ENCODE peak calls at places on chromosomes 7 and 10, in nine cellular contexts. One of them, this sample, is unnamed.

GRCh38 chr7:156751319-156751718 is 110.7 kb downstream of the RNF32 start:
- DNase-seq in stimulated activated CD8-positive, alpha-beta memory T cell treated with anti-CD3 and anti-CD28 coated beads, Interleukin-12 subunit alpha, Interleukin-12 subunit beta, amount 100 ng/mL, for 4 hours: no peak
- DNase-seq in ureter: no peak
- DNase-seq in DMS153: no peak
- DNase-seq in RKO: peak
- DNase-seq in activated CD4-positive, alpha-beta T cell treated with anti-CD3 and anti-CD28 coated beads, Interleukin-2, amount 50 U/mL, for 1 hour: no peak
- DNase-seq in heart left ventricle: no peak
- DNase-seq in NCI-H345: no peak
- DNase-seq in left ventricle myocardium inferior: no peak
- DNase-seq in this sample: no peak

GRCh38 chr10:70940834-70941568 is 52.6 kb upstream of the PCBD1 start:
- DNase-seq in left ventricle myocardium inferior: peak
- DNase-seq in NCI-H345: peak
- DNase-seq in ureter: no peak
- DNase-seq in DMS153: peak
- DNase-seq in activated CD4-positive, alpha-beta T cell treated with anti-CD3 and anti-CD28 coated beads, Interleukin-2, amount 50 U/mL, for 1 hour: no peak
- DNase-seq in heart left ventricle: peak
- DNase-seq in stimulated activated CD8-positive, alpha-beta memory T cell treated with anti-CD3 and anti-CD28 coated beads, Interleukin-12 subunit alpha, Interleukin-12 subunit beta, amount 100 ng/mL, for 4 hours: no peak
- DNase-seq in RKO: no peak
- DNase-seq in this sample: no peak

GRCh38 chr10:118301211-118301610 is 40.9 kb downstream of the FAM204A start:
- DNase-seq in NCI-H345: no peak
- DNase-seq in DMS153: no peak
- DNase-seq in stimulated activated CD8-positive, alpha-beta memory T cell treated with anti-CD3 and anti-CD28 coated beads, Interleukin-12 subunit alpha, Interleukin-12 subunit beta, amount 100 ng/mL, for 4 hours: no peak
- DNase-seq in RKO: no peak
- DNase-seq in activated CD4-positive, alpha-beta T cell treated with anti-CD3 and anti-CD28 coated beads, Interleukin-2, amount 50 U/mL, for 1 hour: no peak
- DNase-seq in ureter: no peak
- DNase-seq in heart left ventricle: no peak
- DNase-seq in left ventricle myocardium inferior: no peak
- DNase-seq in this sample: no peak

GRCh38 chr10:124262249-124262865 is 156.4 kb downstream of the OAT start:
- DNase-seq in heart left ventricle: no peak
- DNase-seq in DMS153: no peak
- DNase-seq in activated CD4-positive, alpha-beta T cell treated with anti-CD3 and anti-CD28 coated beads, Interleukin-2, amount 50 U/mL, for 1 hour: no peak
- DNase-seq in RKO: no peak
- DNase-seq in NCI-H345: no peak
- DNase-seq in left ventricle myocardium inferior: no peak
- DNase-seq in stimulated activated CD8-positive, alpha-beta memory T cell treated with anti-CD3 and anti-CD28 coated beads, Interleukin-12 subunit alpha, Interleukin-12 subunit beta, amount 100 ng/mL, for 4 hours: no peak
- DNase-seq in ureter: no peak
- DNase-seq in this sample: no peak

GRCh38 chr10:98039690-98040381 is 9.4 kb upstream of the CRTAC1 start:
- DNase-seq in DMS153: no peak
- DNase-seq in RKO: no peak
- DNase-seq in ureter: no peak
- DNase-seq in heart left ventricle: no peak
- DNase-seq in left ventricle myocardium inferior: no peak
- DNase-seq in NCI-H345: no peak
- DNase-seq in activated CD4-positive, alpha-beta T cell treated with anti-CD3 and anti-CD28 coated beads, Interleukin-2, amount 50 U/mL, for 1 hour: no peak
- DNase-seq in stimulated activated CD8-positive, alpha-beta memory T cell treated with anti-CD3 and anti-CD28 coated beads, Interleukin-12 subunit alpha, Interleukin-12 subunit beta, amount 100 ng/mL, for 4 hours: no peak
- DNase-seq in this sample: no peak

GRCh38 chr7:98186452-98187137 is 24.6 kb upstream of the BHLHA15 start:
- DNase-seq in activated CD4-positive, alpha-beta T cell treated with anti-CD3 and anti-CD28 coated beads, Interleukin-2, amount 50 U/mL, for 1 hour: no peak
- DNase-seq in left ventricle myocardium inferior: no peak
- DNase-seq in heart left ventricle: no peak
- DNase-seq in DMS153: no peak
- DNase-seq in ureter: no peak
- DNase-seq in NCI-H345: no peak
- DNase-seq in RKO: peak
- DNase-seq in stimulated activated CD8-positive, alpha-beta memory T cell treated with anti-CD3 and anti-CD28 coated beads, Interleukin-12 subunit alpha, Interleukin-12 subunit beta, amount 100 ng/mL, for 4 hours: no peak
- DNase-seq in this sample: no peak

GRCh38 chr7:38831262-38831661 is 77.7 kb downstream of the VPS41 start:
- DNase-seq in RKO: no peak
- DNase-seq in DMS153: no peak
- DNase-seq in activated CD4-positive, alpha-beta T cell treated with anti-CD3 and anti-CD28 coated beads, Interleukin-2, amount 50 U/mL, for 1 hour: no peak
- DNase-seq in ureter: no peak
- DNase-seq in heart left ventricle: no peak
- DNase-seq in left ventricle myocardium inferior: no peak
- DNase-seq in NCI-H345: no peak
- DNase-seq in stimulated activated CD8-positive, alpha-beta memory T cell treated with anti-CD3 and anti-CD28 coated beads, Interleukin-12 subunit alpha, Interleukin-12 subunit beta, amount 100 ng/mL, for 4 hours: no peak
- DNase-seq in this sample: no peak

GRCh38 chr7:128030263-128030998 is 806 bp downstream of the LRRC4 start:
- DNase-seq in heart left ventricle: no peak
- DNase-seq in DMS153: no peak
- DNase-seq in activated CD4-positive, alpha-beta T cell treated with anti-CD3 and anti-CD28 coated beads, Interleukin-2, amount 50 U/mL, for 1 hour: no peak
- DNase-seq in stimulated activated CD8-positive, alpha-beta memory T cell treated with anti-CD3 and anti-CD28 coated beads, Interleukin-12 subunit alpha, Interleukin-12 subunit beta, amount 100 ng/mL, for 4 hours: no peak
- DNase-seq in NCI-H345: no peak
- DNase-seq in ureter: no peak
- DNase-seq in RKO: no peak
- DNase-seq in left ventricle myocardium inferior: no peak
- DNase-seq in this sample: no peak

GRCh38 chr7:19939746-19940145 is 166.3 kb upstream of the TMEM196 start:
- DNase-seq in RKO: peak
- DNase-seq in left ventricle myocardium inferior: no peak
- DNase-seq in heart left ventricle: no peak
- DNase-seq in ureter: no peak
- DNase-seq in stimulated activated CD8-positive, alpha-beta memory T cell treated with anti-CD3 and anti-CD28 coated beads, Interleukin-12 subunit alpha, Interleukin-12 subunit beta, amount 100 ng/mL, for 4 hours: no peak
- DNase-seq in NCI-H345: no peak
- DNase-seq in DMS153: no peak
- DNase-seq in activated CD4-positive, alpha-beta T cell treated with anti-CD3 and anti-CD28 coated beads, Interleukin-2, amount 50 U/mL, for 1 hour: no peak
- DNase-seq in this sample: no peak

GRCh38 chr10:103884681-103885139 is 29.3 kb upstream of the SH3PXD2A start:
- DNase-seq in NCI-H345: peak
- DNase-seq in left ventricle myocardium inferior: no peak
- DNase-seq in RKO: peak
- DNase-seq in ureter: no peak
- DNase-seq in activated CD4-positive, alpha-beta T cell treated with anti-CD3 and anti-CD28 coated beads, Interleukin-2, amount 50 U/mL, for 1 hour: no peak
- DNase-seq in stimulated activated CD8-positive, alpha-beta memory T cell treated with anti-CD3 and anti-CD28 coated beads, Interleukin-12 subunit alpha, Interleukin-12 subunit beta, amount 100 ng/mL, for 4 hours: no peak
- DNase-seq in DMS153: peak
- DNase-seq in heart left ventricle: no peak
- DNase-seq in this sample: peak

GRCh38 chr7:4189151-4189570 is 492.9 kb upstream of the FOXK1 start:
- DNase-seq in RKO: no peak
- DNase-seq in ureter: peak
- DNase-seq in heart left ventricle: peak
- DNase-seq in NCI-H345: no peak
- DNase-seq in stimulated activated CD8-positive, alpha-beta memory T cell treated with anti-CD3 and anti-CD28 coated beads, Interleukin-12 subunit alpha, Interleukin-12 subunit beta, amount 100 ng/mL, for 4 hours: no peak
- DNase-seq in left ventricle myocardium inferior: peak
- DNase-seq in activated CD4-positive, alpha-beta T cell treated with anti-CD3 and anti-CD28 coated beads, Interleukin-2, amount 50 U/mL, for 1 hour: no peak
- DNase-seq in DMS153: no peak
- DNase-seq in this sample: peak

GRCh38 chr10:127069436-127069835 is 127.0 kb downstream of the INSYN2A start:
- DNase-seq in NCI-H345: peak
- DNase-seq in left ventricle myocardium inferior: no peak
- DNase-seq in activated CD4-positive, alpha-beta T cell treated with anti-CD3 and anti-CD28 coated beads, Interleukin-2, amount 50 U/mL, for 1 hour: no peak
- DNase-seq in DMS153: no peak
- DNase-seq in ureter: no peak
- DNase-seq in stimulated activated CD8-positive, alpha-beta memory T cell treated with anti-CD3 and anti-CD28 coated beads, Interleukin-12 subunit alpha, Interleukin-12 subunit beta, amount 100 ng/mL, for 4 hours: no peak
- DNase-seq in RKO: no peak
- DNase-seq in heart left ventricle: no peak
- DNase-seq in this sample: no peak

GRCh38 chr10:12164085-12164484 is 31.6 kb downstream of the NUDT5 start:
- DNase-seq in stimulated activated CD8-positive, alpha-beta memory T cell treated with anti-CD3 and anti-CD28 coated beads, Interleukin-12 subunit alpha, Interleukin-12 subunit beta, amount 100 ng/mL, for 4 hours: no peak
- DNase-seq in RKO: no peak
- DNase-seq in DMS153: no peak
- DNase-seq in heart left ventricle: no peak
- DNase-seq in ureter: no peak
- DNase-seq in left ventricle myocardium inferior: no peak
- DNase-seq in activated CD4-positive, alpha-beta T cell treated with anti-CD3 and anti-CD28 coated beads, Interleukin-2, amount 50 U/mL, for 1 hour: no peak
- DNase-seq in NCI-H345: no peak
- DNase-seq in this sample: no peak

GRCh38 chr7:40000734-40001315 is 50.8 kb downstream of the CDK13 start:
- DNase-seq in NCI-H345: no peak
- DNase-seq in heart left ventricle: no peak
- DNase-seq in RKO: no peak
- DNase-seq in ureter: no peak
- DNase-seq in left ventricle myocardium inferior: no peak
- DNase-seq in stimulated activated CD8-positive, alpha-beta memory T cell treated with anti-CD3 and anti-CD28 coated beads, Interleukin-12 subunit alpha, Interleukin-12 subunit beta, amount 100 ng/mL, for 4 hours: no peak
- DNase-seq in activated CD4-positive, alpha-beta T cell treated with anti-CD3 and anti-CD28 coated beads, Interleukin-2, amount 50 U/mL, for 1 hour: no peak
- DNase-seq in DMS153: no peak
- DNase-seq in this sample: no peak

GRCh38 chr7:100799037-100799896 is 28.1 kb downstream of the EPHB4 start:
- DNase-seq in RKO: peak
- DNase-seq in DMS153: peak
- DNase-seq in heart left ventricle: no peak
- DNase-seq in stimulated activated CD8-positive, alpha-beta memory T cell treated with anti-CD3 and anti-CD28 coated beads, Interleukin-12 subunit alpha, Interleukin-12 subunit beta, amount 100 ng/mL, for 4 hours: peak
- DNase-seq in activated CD4-positive, alpha-beta T cell treated with anti-CD3 and anti-CD28 coated beads, Interleukin-2, amount 50 U/mL, for 1 hour: peak
- DNase-seq in NCI-H345: peak
- DNase-seq in ureter: peak
- DNase-seq in left ventricle myocardium inferior: peak
- DNase-seq in this sample: peak

GRCh38 chr10:94294168-94294567 is 68.6 kb downstream of the NOC3L start:
- DNase-seq in ureter: no peak
- DNase-seq in left ventricle myocardium inferior: no peak
- DNase-seq in DMS153: no peak
- DNase-seq in activated CD4-positive, alpha-beta T cell treated with anti-CD3 and anti-CD28 coated beads, Interleukin-2, amount 50 U/mL, for 1 hour: no peak
- DNase-seq in heart left ventricle: no peak
- DNase-seq in RKO: no peak
- DNase-seq in stimulated activated CD8-positive, alpha-beta memory T cell treated with anti-CD3 and anti-CD28 coated beads, Interleukin-12 subunit alpha, Interleukin-12 subunit beta, amount 100 ng/mL, for 4 hours: no peak
- DNase-seq in NCI-H345: no peak
- DNase-seq in this sample: no peak

GRCh38 chr7:27187702-27188665 is 3.0 kb upstream of the HOXA11 start:
- DNase-seq in left ventricle myocardium inferior: no peak
- DNase-seq in heart left ventricle: peak
- DNase-seq in activated CD4-positive, alpha-beta T cell treated with anti-CD3 and anti-CD28 coated beads, Interleukin-2, amount 50 U/mL, for 1 hour: no peak
- DNase-seq in stimulated activated CD8-positive, alpha-beta memory T cell treated with anti-CD3 and anti-CD28 coated beads, Interleukin-12 subunit alpha, Interleukin-12 subunit beta, amount 100 ng/mL, for 4 hours: no peak
- DNase-seq in DMS153: no peak
- DNase-seq in ureter: peak
- DNase-seq in NCI-H345: no peak
- DNase-seq in RKO: no peak
- DNase-seq in this sample: no peak

GRCh38 chr7:73427902-73428696 is 5.5 kb upstream of the FZD9 start:
- DNase-seq in left ventricle myocardium inferior: no peak
- DNase-seq in activated CD4-positive, alpha-beta T cell treated with anti-CD3 and anti-CD28 coated beads, Interleukin-2, amount 50 U/mL, for 1 hour: no peak
- DNase-seq in ureter: no peak
- DNase-seq in NCI-H345: no peak
- DNase-seq in RKO: no peak
- DNase-seq in stimulated activated CD8-positive, alpha-beta memory T cell treated with anti-CD3 and anti-CD28 coated beads, Interleukin-12 subunit alpha, Interleukin-12 subunit beta, amount 100 ng/mL, for 4 hours: no peak
- DNase-seq in DMS153: no peak
- DNase-seq in heart left ventricle: no peak
- DNase-seq in this sample: no peak

GRCh38 chr10:1476106-1476803 is 261.1 kb downstream of the ADARB2 start:
- DNase-seq in left ventricle myocardium inferior: no peak
- DNase-seq in stimulated activated CD8-positive, alpha-beta memory T cell treated with anti-CD3 and anti-CD28 coated beads, Interleukin-12 subunit alpha, Interleukin-12 subunit beta, amount 100 ng/mL, for 4 hours: no peak
- DNase-seq in heart left ventricle: no peak
- DNase-seq in ureter: no peak
- DNase-seq in RKO: no peak
- DNase-seq in NCI-H345: no peak
- DNase-seq in DMS153: no peak
- DNase-seq in activated CD4-positive, alpha-beta T cell treated with anti-CD3 and anti-CD28 coated beads, Interleukin-2, amount 50 U/mL, for 1 hour: no peak
- DNase-seq in this sample: no peak

GRCh38 chr7:23014681-23015080 is 751 bp upstream of the HYCC1 start:
- DNase-seq in ureter: no peak
- DNase-seq in stimulated activated CD8-positive, alpha-beta memory T cell treated with anti-CD3 and anti-CD28 coated beads, Interleukin-12 subunit alpha, Interleukin-12 subunit beta, amount 100 ng/mL, for 4 hours: no peak
- DNase-seq in left ventricle myocardium inferior: no peak
- DNase-seq in RKO: no peak
- DNase-seq in activated CD4-positive, alpha-beta T cell treated with anti-CD3 and anti-CD28 coated beads, Interleukin-2, amount 50 U/mL, for 1 hour: no peak
- DNase-seq in DMS153: no peak
- DNase-seq in heart left ventricle: no peak
- DNase-seq in NCI-H345: no peak
- DNase-seq in this sample: no peak

GRCh38 chr7:26782501-26782900 is 81.9 kb downstream of the SKAP2 start:
- DNase-seq in heart left ventricle: no peak
- DNase-seq in ureter: no peak
- DNase-seq in stimulated activated CD8-positive, alpha-beta memory T cell treated with anti-CD3 and anti-CD28 coated beads, Interleukin-12 subunit alpha, Interleukin-12 subunit beta, amount 100 ng/mL, for 4 hours: no peak
- DNase-seq in DMS153: no peak
- DNase-seq in NCI-H345: no peak
- DNase-seq in RKO: peak
- DNase-seq in activated CD4-positive, alpha-beta T cell treated with anti-CD3 and anti-CD28 coated beads, Interleukin-2, amount 50 U/mL, for 1 hour: no peak
- DNase-seq in left ventricle myocardium inferior: no peak
- DNase-seq in this sample: no peak

GRCh38 chr7:49708590-49708989 is 64.8 kb upstream of the VWC2 start:
- DNase-seq in left ventricle myocardium inferior: no peak
- DNase-seq in DMS153: no peak
- DNase-seq in NCI-H345: no peak
- DNase-seq in stimulated activated CD8-positive, alpha-beta memory T cell treated with anti-CD3 and anti-CD28 coated beads, Interleukin-12 subunit alpha, Interleukin-12 subunit beta, amount 100 ng/mL, for 4 hours: no peak
- DNase-seq in activated CD4-positive, alpha-beta T cell treated with anti-CD3 and anti-CD28 coated beads, Interleukin-2, amount 50 U/mL, for 1 hour: no peak
- DNase-seq in RKO: no peak
- DNase-seq in ureter: no peak
- DNase-seq in heart left ventricle: no peak
- DNase-seq in this sample: no peak